ENCODE peak calls at places on chromosomes 12 and 14, in seven cellular contexts. I is NCI-H1417; Y is stimulated activated CD4-positive, alpha-beta T cell treated with anti-CD3 and anti-CD28 coated beads, Interleukin-4, amount 100 ng/mL, for 24 hours; V is HEK293T; G is RCC 7860; Z is H4; N is thoracic aorta. P is an unnamed sample.

GRCh38 chr12:27342551-27342950 is 9.9 kb downstream of the BMAL2 start:
- DNase-seq in I (no peak), Y (no peak), V (no peak), G (peak), Z (no peak), N (no peak), P (no peak)

GRCh38 chr14:48937796-48938195 is 648.4 kb downstream of the RPS29 start:
- DNase-seq in I (no peak), Y (no peak), V (peak), G (no peak), Z (peak), N (no peak), P (no peak)

GRCh38 chr14:94906991-94907587 is 137.2 kb upstream of the GSC start:
- DNase-seq in I (no peak), Y (no peak), V (no peak), G (no peak), Z (no peak), N (no peak), P (no peak)

GRCh38 chr14:70735043-70735442 is 74.3 kb downstream of the MAP3K9 start:
- DNase-seq in I (peak), Y (no peak), V (peak), G (no peak), Z (peak), N (no peak), P (no peak)

GRCh38 chr12:120242971-120243699 is 22.4 kb downstream of the PXN start:
- DNase-seq in I (no peak), Y (no peak), V (no peak), G (no peak), Z (no peak), N (no peak), P (no peak)

GRCh38 chr14:94665121-94665520 is 52.9 kb downstream of the SERPINA3 start:
- DNase-seq in I (no peak), Y (no peak), V (no peak), G (no peak), Z (no peak), N (no peak), P (no peak)

GRCh38 chr14:75232597-75232996 is 46.0 kb upstream of the FOS start:
- DNase-seq in I (no peak), Y (peak), V (no peak), G (no peak), Z (no peak), N (no peak), P (no peak)

GRCh38 chr14:59246566-59246965 is 58.1 kb downstream of the DAAM1 start:
- DNase-seq in I (no peak), Y (no peak), V (no peak), G (no peak), Z (no peak), N (no peak), P (no peak)